ENCODE peak calls at places on chromosomes 2 and 18, in seven cellular contexts. One of them, this sample, is unnamed.

GRCh38 chr2:158732573-158733429 is 62.3 kb upstream of the DAPL1 start:
- DNase-seq in psoas muscle: no peak
- DNase-seq in omental fat pad: no peak
- DNase-seq in lower leg skin: peak
- DNase-seq in chondrocyte: no peak
- DNase-seq in pancreas: no peak
- DNase-seq in tibial nerve: no peak
- DNase-seq in this sample: no peak

GRCh38 chr2:8244634-8245033 is 437.2 kb upstream of the ID2 start:
- DNase-seq in lower leg skin: no peak
- DNase-seq in omental fat pad: no peak
- DNase-seq in tibial nerve: no peak
- DNase-seq in psoas muscle: no peak
- DNase-seq in pancreas: no peak
- DNase-seq in chondrocyte: no peak
- DNase-seq in this sample: no peak

GRCh38 chr18:3615374-3615773 is 165.4 kb downstream of the TGIF1 start:
- DNase-seq in tibial nerve: no peak
- DNase-seq in pancreas: no peak
- DNase-seq in chondrocyte: no peak
- DNase-seq in omental fat pad: no peak
- DNase-seq in psoas muscle: no peak
- DNase-seq in lower leg skin: peak
- DNase-seq in this sample: no peak

GRCh38 chr18:36905560-36905959 is 76.6 kb downstream of the KIAA1328 start:
- DNase-seq in psoas muscle: no peak
- DNase-seq in omental fat pad: no peak
- DNase-seq in lower leg skin: no peak
- DNase-seq in tibial nerve: no peak
- DNase-seq in chondrocyte: no peak
- DNase-seq in pancreas: no peak
- DNase-seq in this sample: no peak

GRCh38 chr2:149732001-149732685 is 144.6 kb upstream of the MMADHC start:
- DNase-seq in tibial nerve: no peak
- DNase-seq in chondrocyte: no peak
- DNase-seq in pancreas: no peak
- DNase-seq in psoas muscle: no peak
- DNase-seq in lower leg skin: no peak
- DNase-seq in omental fat pad: no peak
- DNase-seq in this sample: no peak

GRCh38 chr2:238557431-238557830 is 130.7 kb downstream of the ASB1 start:
- DNase-seq in chondrocyte: no peak
- DNase-seq in psoas muscle: no peak
- DNase-seq in omental fat pad: no peak
- DNase-seq in lower leg skin: no peak
- DNase-seq in pancreas: no peak
- DNase-seq in tibial nerve: no peak
- DNase-seq in this sample: no peak

GRCh38 chr2:7780345-7780744 is 863.1 kb downstream of the RNF144A start:
- DNase-seq in chondrocyte: no peak
- DNase-seq in psoas muscle: no peak
- DNase-seq in omental fat pad: no peak
- DNase-seq in tibial nerve: no peak
- DNase-seq in pancreas: no peak
- DNase-seq in lower leg skin: no peak
- DNase-seq in this sample: no peak

GRCh38 chr2:146661494-146662096 is 1183.2 kb upstream of the ACVR2A start:
- DNase-seq in psoas muscle: no peak
- DNase-seq in pancreas: no peak
- DNase-seq in chondrocyte: no peak
- DNase-seq in tibial nerve: no peak
- DNase-seq in lower leg skin: no peak
- DNase-seq in omental fat pad: no peak
- DNase-seq in this sample: peak

GRCh38 chr2:148596033-148596432 is 48.5 kb upstream of the EPC2 start:
- DNase-seq in omental fat pad: no peak
- DNase-seq in lower leg skin: no peak
- DNase-seq in psoas muscle: no peak
- DNase-seq in tibial nerve: no peak
- DNase-seq in pancreas: no peak
- DNase-seq in chondrocyte: no peak
- DNase-seq in this sample: no peak

GRCh38 chr18:58350526-58350925 is 278.4 kb downstream of the ALPK2 start:
- DNase-seq in pancreas: no peak
- DNase-seq in chondrocyte: no peak
- DNase-seq in psoas muscle: no peak
- DNase-seq in tibial nerve: no peak
- DNase-seq in lower leg skin: no peak
- DNase-seq in omental fat pad: no peak
- DNase-seq in this sample: no peak

GRCh38 chr2:176446718-176447414 is 177.6 kb downstream of the MTX2 start:
- DNase-seq in pancreas: no peak
- DNase-seq in chondrocyte: no peak
- DNase-seq in omental fat pad: no peak
- DNase-seq in lower leg skin: no peak
- DNase-seq in tibial nerve: no peak
- DNase-seq in psoas muscle: no peak
- DNase-seq in this sample: no peak

GRCh38 chr2:81276595-81276994 is 972.0 kb upstream of the LRRTM1 start:
- DNase-seq in chondrocyte: no peak
- DNase-seq in omental fat pad: no peak
- DNase-seq in psoas muscle: no peak
- DNase-seq in lower leg skin: no peak
- DNase-seq in pancreas: no peak
- DNase-seq in tibial nerve: no peak
- DNase-seq in this sample: no peak

GRCh38 chr18:63676927-63677326 is 15.2 kb upstream of the SERPINB3 start:
- DNase-seq in chondrocyte: no peak
- DNase-seq in tibial nerve: no peak
- DNase-seq in lower leg skin: no peak
- DNase-seq in pancreas: no peak
- DNase-seq in psoas muscle: no peak
- DNase-seq in omental fat pad: no peak
- DNase-seq in this sample: no peak

GRCh38 chr2:10170256-10170655 is 47.7 kb downstream of the RRM2 start:
- DNase-seq in tibial nerve: no peak
- DNase-seq in omental fat pad: no peak
- DNase-seq in chondrocyte: no peak
- DNase-seq in lower leg skin: no peak
- DNase-seq in psoas muscle: no peak
- DNase-seq in pancreas: no peak
- DNase-seq in this sample: no peak

GRCh38 chr2:46674451-46674850 is 195.1 kb downstream of the TMEM247 start:
- DNase-seq in lower leg skin: no peak
- DNase-seq in pancreas: no peak
- DNase-seq in omental fat pad: no peak
- DNase-seq in tibial nerve: no peak
- DNase-seq in psoas muscle: no peak
- DNase-seq in chondrocyte: no peak
- DNase-seq in this sample: no peak

GRCh38 chr2:61193670-61194561 is 31.9 kb downstream of the C2orf74 start:
- DNase-seq in tibial nerve: no peak
- DNase-seq in chondrocyte: no peak
- DNase-seq in psoas muscle: no peak
- DNase-seq in omental fat pad: no peak
- DNase-seq in lower leg skin: no peak
- DNase-seq in pancreas: no peak
- DNase-seq in this sample: no peak

GRCh38 chr2:109545828-109546713 is 67.7 kb downstream of the SEPTIN10 start:
- DNase-seq in chondrocyte: no peak
- DNase-seq in tibial nerve: peak
- DNase-seq in omental fat pad: peak
- DNase-seq in pancreas: peak
- DNase-seq in lower leg skin: peak
- DNase-seq in psoas muscle: peak
- DNase-seq in this sample: peak

GRCh38 chr2:234171666-234172065 is 121.2 kb downstream of the SPP2 start:
- DNase-seq in omental fat pad: no peak
- DNase-seq in chondrocyte: no peak
- DNase-seq in psoas muscle: no peak
- DNase-seq in pancreas: no peak
- DNase-seq in lower leg skin: no peak
- DNase-seq in tibial nerve: no peak
- DNase-seq in this sample: no peak

GRCh38 chr2:188629890-188630483 is 338.3 kb downstream of the GULP1 start:
- DNase-seq in pancreas: no peak
- DNase-seq in tibial nerve: no peak
- DNase-seq in lower leg skin: no peak
- DNase-seq in psoas muscle: no peak
- DNase-seq in chondrocyte: no peak
- DNase-seq in omental fat pad: no peak
- DNase-seq in this sample: no peak

GRCh38 chr2:23589739-23590138 is 204.8 kb downstream of the KLHL29 start:
- DNase-seq in lower leg skin: no peak
- DNase-seq in omental fat pad: no peak
- DNase-seq in psoas muscle: peak
- DNase-seq in tibial nerve: no peak
- DNase-seq in chondrocyte: peak
- DNase-seq in pancreas: no peak
- DNase-seq in this sample: no peak

GRCh38 chr18:65235966-65236634 is 514.7 kb upstream of the CDH7 start:
- DNase-seq in omental fat pad: no peak
- DNase-seq in psoas muscle: no peak
- DNase-seq in pancreas: peak
- DNase-seq in tibial nerve: no peak
- DNase-seq in chondrocyte: no peak
- DNase-seq in lower leg skin: no peak
- DNase-seq in this sample: peak

GRCh38 chr18:69367104-69367503 is 33.6 kb upstream of the DOK6 start:
- DNase-seq in omental fat pad: no peak
- DNase-seq in pancreas: no peak
- DNase-seq in lower leg skin: no peak
- DNase-seq in chondrocyte: no peak
- DNase-seq in psoas muscle: no peak
- DNase-seq in tibial nerve: no peak
- DNase-seq in this sample: no peak

GRCh38 chr2:196804381-196804780 is 4.8 kb downstream of the C2orf66 start:
- DNase-seq in chondrocyte: no peak
- DNase-seq in psoas muscle: no peak
- DNase-seq in pancreas: no peak
- DNase-seq in omental fat pad: no peak
- DNase-seq in tibial nerve: no peak
- DNase-seq in lower leg skin: no peak
- DNase-seq in this sample: no peak

GRCh38 chr2:196809260-196809659 is at the start of gene C2orf66:
- DNase-seq in chondrocyte: no peak
- DNase-seq in tibial nerve: no peak
- DNase-seq in lower leg skin: no peak
- DNase-seq in pancreas: no peak
- DNase-seq in psoas muscle: no peak
- DNase-seq in omental fat pad: no peak
- DNase-seq in this sample: no peak

GRCh38 chr2:196808281-196808680 is 874 bp downstream of the C2orf66 start:
- DNase-seq in lower leg skin: no peak
- DNase-seq in tibial nerve: no peak
- DNase-seq in omental fat pad: no peak
- DNase-seq in pancreas: no peak
- DNase-seq in psoas muscle: no peak
- DNase-seq in chondrocyte: no peak
- DNase-seq in this sample: no peak
- TF ChIP-seq CTCF in lower leg skin: no peak
- TF ChIP-seq CTCF in tibial nerve: no peak
- TF ChIP-seq CTCF in omental fat pad: no peak
- TF ChIP-seq CTCF in pancreas: no peak
- TF ChIP-seq CTCF in psoas muscle: no peak
- TF ChIP-seq CTCF in chondrocyte: no peak
- TF ChIP-seq CTCF in this sample: no peak

DNA sequence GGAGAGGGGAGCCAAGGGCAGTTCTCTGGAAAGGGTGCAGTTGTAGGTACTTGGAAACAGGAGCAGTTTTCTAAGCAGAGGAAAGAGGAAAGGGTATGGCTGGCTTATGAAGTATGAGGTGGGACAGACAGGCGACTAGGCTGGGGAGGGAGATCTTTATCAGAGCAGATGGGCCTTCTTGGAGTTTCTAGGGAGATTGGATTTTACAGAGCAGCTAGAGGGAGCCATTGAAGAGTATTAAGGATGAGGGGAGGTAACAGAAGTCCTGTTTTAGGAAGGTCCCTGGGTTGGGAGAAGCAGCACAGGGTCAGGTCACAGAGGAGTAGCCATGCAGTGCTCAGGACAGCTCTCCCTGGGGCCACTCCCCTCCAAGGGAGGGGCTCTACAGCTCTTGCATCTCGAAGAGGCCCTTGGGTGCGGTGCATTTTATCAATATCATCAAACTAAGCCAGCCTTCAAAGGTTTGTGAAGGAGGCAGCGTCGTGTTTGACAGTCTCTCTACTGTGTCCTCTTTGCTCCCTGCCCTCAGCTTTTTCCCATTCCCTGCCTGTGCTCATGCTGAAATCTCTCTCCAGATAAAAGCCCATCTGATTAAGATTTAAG is 154.3 kb downstream of the SETBP1 start:
- DNase-seq in pancreas: no peak
- DNase-seq in chondrocyte: no peak
- DNase-seq in psoas muscle: no peak
- DNase-seq in omental fat pad: no peak
- DNase-seq in tibial nerve: no peak
- DNase-seq in lower leg skin: no peak
- DNase-seq in this sample: no peak
- TF ChIP-seq CTCF in pancreas: no peak
- TF ChIP-seq CTCF in chondrocyte: peak
- TF ChIP-seq CTCF in psoas muscle: no peak
- TF ChIP-seq CTCF in omental fat pad: no peak
- TF ChIP-seq CTCF in tibial nerve: no peak
- TF ChIP-seq CTCF in lower leg skin: no peak
- TF ChIP-seq CTCF in this sample: no peak

GRCh38 chr2:11940121-11940743 is 193.8 kb downstream of the LPIN1 start:
- DNase-seq in tibial nerve: no peak
- DNase-seq in psoas muscle: no peak
- DNase-seq in lower leg skin: no peak
- DNase-seq in pancreas: no peak
- DNase-seq in chondrocyte: no peak
- DNase-seq in omental fat pad: no peak
- DNase-seq in this sample: no peak

GRCh38 chr2:11938196-11938595 is 191.8 kb downstream of the LPIN1 start:
- DNase-seq in chondrocyte: no peak
- DNase-seq in lower leg skin: peak
- DNase-seq in psoas muscle: no peak
- DNase-seq in pancreas: no peak
- DNase-seq in tibial nerve: no peak
- DNase-seq in omental fat pad: no peak
- DNase-seq in this sample: no peak

GRCh38 chr2:11933854-11934253 is 187.4 kb downstream of the LPIN1 start:
- DNase-seq in psoas muscle: no peak
- DNase-seq in lower leg skin: no peak
- DNase-seq in tibial nerve: no peak
- DNase-seq in chondrocyte: no peak
- DNase-seq in omental fat pad: no peak
- DNase-seq in pancreas: no peak
- DNase-seq in this sample: no peak

GRCh38 chr2:11939523-11939922 is 193.1 kb downstream of the LPIN1 start:
- DNase-seq in tibial nerve: no peak
- DNase-seq in psoas muscle: no peak
- DNase-seq in pancreas: no peak
- DNase-seq in chondrocyte: no peak
- DNase-seq in lower leg skin: no peak
- DNase-seq in omental fat pad: no peak
- DNase-seq in this sample: no peak

GRCh38 chr2:11936761-11937160 is 190.3 kb downstream of the LPIN1 start:
- DNase-seq in lower leg skin: no peak
- DNase-seq in psoas muscle: no peak
- DNase-seq in chondrocyte: no peak
- DNase-seq in omental fat pad: no peak
- DNase-seq in tibial nerve: no peak
- DNase-seq in pancreas: no peak
- DNase-seq in this sample: no peak
- TF ChIP-seq CTCF in lower leg skin: no peak
- TF ChIP-seq CTCF in psoas muscle: no peak
- TF ChIP-seq CTCF in chondrocyte: no peak
- TF ChIP-seq CTCF in omental fat pad: no peak
- TF ChIP-seq CTCF in tibial nerve: no peak
- TF ChIP-seq CTCF in pancreas: no peak
- TF ChIP-seq CTCF in this sample: no peak

GRCh38 chr18:10249270-10249669 is 205.2 kb upstream of the APCDD1 start:
- DNase-seq in omental fat pad: no peak
- DNase-seq in pancreas: no peak
- DNase-seq in lower leg skin: no peak
- DNase-seq in psoas muscle: no peak
- DNase-seq in tibial nerve: no peak
- DNase-seq in chondrocyte: no peak
- DNase-seq in this sample: no peak
- TF ChIP-seq CTCF in omental fat pad: no peak
- TF ChIP-seq CTCF in pancreas: no peak
- TF ChIP-seq CTCF in lower leg skin: no peak
- TF ChIP-seq CTCF in psoas muscle: no peak
- TF ChIP-seq CTCF in tibial nerve: no peak
- TF ChIP-seq CTCF in chondrocyte: no peak
- TF ChIP-seq CTCF in this sample: no peak

This sample was measured in endothelial cell.